ENCODE peak calls at places on chromosome 14, in nine cellular contexts. U, G, V, W, M, F, P, H and X are unnamed samples.

GRCh38 chr14:24070285-24071143 is 848 bp upstream of the CPNE6 start:
- DNase-seq in W (no peak), P (no peak), V (no peak), U (no peak), F (no peak), G (no peak), H (no peak), M (no peak), X (no peak)

GRCh38 chr14:92615451-92615850 is 101.9 kb downstream of the RIN3 start:
- DNase-seq in G (no peak), W (no peak), F (no peak), V (no peak), H (no peak), P (no peak), M (no peak), U (no peak), X (no peak)

GRCh38 chr14:82602794-82603193 is 1069.1 kb upstream of the SEL1L start:
- DNase-seq in P (no peak), F (no peak), M (no peak), G (no peak), U (no peak), H (no peak), V (no peak), W (no peak), X (no peak)

GRCh38 chr14:36518586-36519430 is 1.2 kb downstream of the NKX2-1 start:
- DNase-seq in H (no peak), G (no peak), U (no peak), P (no peak), W (no peak), F (no peak), V (no peak), M (no peak), X (no peak)

GRCh38 chr14:84785997-84786396 is 743.9 kb upstream of the FLRT2 start:
- DNase-seq in V (no peak), W (no peak), F (no peak), P (no peak), G (no peak), H (peak), M (peak), U (no peak), X (no peak)

GRCh38 chr14:34098045-34098984 is 147.4 kb upstream of the EGLN3 start:
- DNase-seq in U (peak), F (peak), P (peak), V (peak), H (peak), W (peak), M (peak), G (no peak), X (peak)

GRCh38 chr14:90567991-90568390 is 171.2 kb downstream of the CALM1 start:
- DNase-seq in F (no peak), H (no peak), G (no peak), W (no peak), M (no peak), V (no peak), P (no peak), U (no peak), X (no peak)

GRCh38 chr14:104518659-104519350 is 60.8 kb upstream of the C14orf180 start:
- DNase-seq in F (no peak), H (no peak), G (no peak), U (no peak), M (no peak), W (no peak), P (no peak), V (no peak), X (no peak)

GRCh38 chr14:68137704-68138619 is 318.4 kb downstream of the RAD51B start:
- DNase-seq in F (peak), P (peak), M (peak), H (peak), W (peak), V (no peak), U (peak), G (no peak), X (peak)

GRCh38 chr14:103185051-103186027 is 62.1 kb downstream of the TNFAIP2 start:
- DNase-seq in V (peak), G (peak), P (peak), F (no peak), U (peak), W (no peak), H (peak), M (peak), X (peak)

GRCh38 chr14:48853159-48853558 is 733.0 kb downstream of the RPS29 start:
- DNase-seq in P (no peak), W (no peak), M (no peak), U (no peak), H (no peak), F (no peak), G (no peak), V (no peak), X (no peak)

GRCh38 chr14:22614240-22614799 is 16.2 kb downstream of the ABHD4 start:
- DNase-seq in H (peak), W (peak), M (peak), V (no peak), P (peak), F (no peak), U (peak), G (no peak), X (peak)

GRCh38 chr14:91311284-91311662 is 66.8 kb upstream of the GPR68 start:
- DNase-seq in U (no peak), W (no peak), G (no peak), H (no peak), F (no peak), V (no peak), M (no peak), P (no peak), X (no peak)